ENCODE peak calls at places on chromosomes 3 and 15, in seven cellular contexts. V, I, B, C, W, Y and S are unnamed samples.

GRCh38 chr15:66565731-66566130 is at the start of gene LCTL:
- DNase-seq in Y (no peak), W (peak; percentile 72), B (no peak), C (no peak), I (no peak), V (no peak), S (no peak)

GRCh38 chr3:136678981-136679380 is 73.2 kb downstream of the STAG1 start:
- DNase-seq in W (no peak), Y (no peak), V (no peak), I (no peak), B (no peak), C (no peak), S (no peak)

GRCh38 chr3:143283432-143284128 is 164.0 kb downstream of the CHST2 start:
- DNase-seq in B (no peak), Y (no peak), W (no peak), I (no peak), C (no peak), V (peak; percentile 21), S (no peak)

GRCh38 chr15:62985768-62986167 is 56.8 kb upstream of the TPM1 start:
- DNase-seq in W (peak; percentile 81), V (no peak), I (no peak), Y (no peak), C (no peak), B (no peak), S (no peak)

GRCh38 chr3:182722938-182723337 is 70.4 kb upstream of the ATP11B start:
- DNase-seq in I (no peak), B (no peak), V (no peak), C (no peak), Y (no peak), W (no peak), S (no peak)

GRCh38 chr3:159265705-159266104 is 463.9 kb downstream of the MFSD1 start:
- DNase-seq in I (no peak), W (no peak), C (no peak), V (no peak), B (no peak), Y (no peak), S (no peak)

GRCh38 chr3:121660356-121661171 is at the start of gene HCLS1:
- DNase-seq in Y (peak; percentile 72), C (peak; percentile 31), V (no peak), W (no peak), B (peak; percentile 67), I (peak; percentile 58), S (no peak)

GRCh38 chr3:179613807-179614206 is 9.2 kb downstream of the NDUFB5 start:
- DNase-seq in W (peak; percentile 57), V (no peak), C (no peak), B (no peak), I (no peak), Y (no peak), S (no peak)

GRCh38 chr3:151431940-151432339 is 28.9 kb downstream of the IGSF10 start:
- DNase-seq in C (no peak), W (peak; percentile 89), V (no peak), Y (no peak), I (no peak), B (no peak), S (peak; percentile 40)

GRCh38 chr3:117435481-117435880 is 725.9 kb downstream of the TUSC7 start:
- DNase-seq in C (no peak), Y (no peak), I (no peak), V (no peak), W (no peak), B (no peak), S (no peak)

GRCh38 chr15:39381517-39381916 is 199.4 kb upstream of the THBS1 start:
- DNase-seq in V (no peak), B (no peak), Y (no peak), W (no peak), I (no peak), C (no peak), S (no peak)

GRCh38 chr3:170714151-170714550 is 128.3 kb upstream of the SLC7A14 start:
- DNase-seq in B (no peak), C (no peak), V (no peak), Y (no peak), W (peak; percentile 82), I (no peak), S (no peak)

GRCh38 chr15:69919816-69920215 is 177.9 kb downstream of the TLE3 start:
- DNase-seq in C (no peak), Y (no peak), I (no peak), B (no peak), V (no peak), W (no peak), S (no peak)

GRCh38 chr15:69920232-69920631 is 177.5 kb downstream of the TLE3 start:
- DNase-seq in Y (no peak), V (no peak), B (no peak), W (no peak), I (no peak), C (no peak), S (no peak)

GRCh38 chr15:69924531-69924930 is 173.2 kb downstream of the TLE3 start:
- DNase-seq in B (no peak), W (no peak), V (no peak), C (no peak), Y (no peak), I (no peak), S (no peak)

GRCh38 chr15:69926011-69926410 is 171.7 kb downstream of the TLE3 start:
- DNase-seq in B (no peak), Y (no peak), V (no peak), W (no peak), I (no peak), C (no peak), S (peak; percentile 70)

DNA sequence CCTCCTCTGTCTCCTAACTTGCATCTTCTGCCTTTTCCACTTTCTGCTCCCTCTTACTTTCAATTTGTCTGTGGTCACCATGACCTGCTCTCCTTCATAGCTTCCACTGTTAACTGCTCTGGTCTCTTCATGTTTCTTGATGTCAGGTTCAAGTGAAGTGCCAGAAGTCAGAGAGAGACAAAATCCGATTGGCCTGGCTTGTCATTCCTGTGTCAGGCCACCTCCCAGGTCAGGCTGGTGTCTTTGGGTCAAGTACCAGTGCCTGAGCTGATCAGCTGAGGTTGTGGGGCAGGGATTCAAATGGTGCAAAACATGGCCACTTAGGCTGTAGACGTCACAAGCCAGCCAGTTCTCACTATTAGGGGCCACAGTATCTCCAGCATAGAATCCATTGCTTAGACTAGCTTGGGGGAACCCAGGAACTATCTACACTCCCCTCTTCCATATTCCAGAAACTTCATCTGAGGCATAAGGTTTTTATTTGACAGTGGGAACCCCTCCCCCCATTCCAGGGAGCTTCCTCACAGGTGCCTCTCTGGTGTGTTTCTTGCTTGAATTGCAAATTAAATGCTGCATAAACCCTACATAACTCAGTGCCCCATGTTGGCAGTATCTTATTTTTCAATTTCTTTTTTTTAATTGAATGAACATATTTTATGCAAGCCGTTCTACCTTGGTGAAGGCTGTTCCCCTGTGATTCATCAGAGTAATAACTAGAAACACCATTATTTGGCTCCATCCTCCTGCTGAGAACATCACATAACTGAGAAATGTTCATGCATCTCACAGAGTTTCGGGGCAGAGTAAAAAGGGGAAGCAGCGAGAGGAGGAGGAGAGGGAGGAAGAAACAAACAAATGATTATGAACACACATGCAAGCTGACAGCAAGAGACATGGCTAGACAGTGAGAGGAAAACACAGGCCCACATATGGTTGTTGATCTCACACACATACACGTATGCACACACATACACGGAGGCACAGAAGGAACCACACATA is 175.8 kb downstream of the TLE3 start:
- DNase-seq in W (no peak), Y (no peak), C (no peak), I (no peak), B (no peak), V (no peak), S (no peak)
- TF ChIP-seq CTCF in W (no peak), Y (no peak), C (no peak), I (no peak), B (no peak), V (no peak), S (no peak)

GRCh38 chr3:149732234-149732633 is 20.1 kb downstream of the COMMD2 start:
- DNase-seq in V (no peak), B (no peak), Y (no peak), I (no peak), W (no peak), C (no peak), S (no peak)

GRCh38 chr3:149738891-149739290 is 13.4 kb downstream of the COMMD2 start:
- DNase-seq in Y (no peak), B (no peak), W (no peak), I (no peak), V (no peak), C (no peak), S (no peak)

GRCh38 chr3:149739396-149739795 is 12.9 kb downstream of the COMMD2 start:
- DNase-seq in B (no peak), I (no peak), W (no peak), C (no peak), V (no peak), Y (no peak), S (no peak)

DNA sequence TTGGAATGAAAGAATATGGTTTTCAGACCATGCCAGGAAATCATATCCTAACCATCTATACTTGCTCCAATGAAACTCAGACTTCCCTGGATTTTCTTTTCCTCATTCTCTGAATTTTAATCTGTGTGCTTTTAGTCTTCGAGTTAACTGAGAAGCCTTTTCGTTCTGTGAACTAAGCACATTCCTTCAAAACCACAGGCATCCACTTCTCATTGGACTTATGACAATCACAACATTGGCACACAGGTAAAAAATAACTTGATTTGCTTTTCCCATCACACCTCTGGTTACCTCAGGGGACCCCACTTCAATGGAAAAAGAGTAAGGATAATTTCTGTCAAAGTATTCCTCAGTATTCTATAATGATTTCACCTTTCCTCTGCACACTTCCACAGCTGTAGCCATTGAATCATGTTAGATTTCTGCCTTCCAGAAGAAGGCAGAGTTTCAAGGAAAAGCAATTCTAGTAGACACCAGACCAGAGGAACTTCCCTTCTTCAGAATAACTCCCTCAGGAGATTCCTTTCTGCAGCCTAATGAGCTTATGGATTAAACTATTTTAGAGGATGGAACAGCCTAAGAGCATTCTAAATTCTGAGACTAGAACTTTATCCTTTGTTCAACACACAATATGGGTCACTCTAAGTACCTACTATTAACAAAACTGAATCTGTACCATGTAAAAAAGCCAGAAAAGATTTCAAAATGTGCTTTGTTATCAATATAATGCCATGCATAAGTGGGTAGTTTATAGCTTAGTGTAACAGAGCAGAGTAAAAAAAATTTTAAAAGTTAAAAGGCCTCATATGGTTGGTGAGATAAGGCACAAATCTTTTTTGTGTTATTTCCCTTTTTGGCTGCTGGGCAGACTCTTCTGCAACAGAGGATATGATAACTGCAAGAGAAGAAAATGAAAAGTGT is 15.8 kb downstream of the COMMD2 start:
- DNase-seq in I (no peak), C (no peak), B (no peak), V (peak; percentile 40), Y (no peak), W (peak; percentile 42), S (peak; percentile 57)
- H3K27me3 ChIP-seq in I (no peaks in the 10 kb centered on the region), C (no peaks in the 10 kb centered on the region), B (no peaks in the 10 kb centered on the region), V (no peaks in the 10 kb centered on the region), Y (no peaks in the 10 kb centered on the region), W (no peaks in the 10 kb centered on the region), S (no peaks in the 10 kb centered on the region)

DNA sequence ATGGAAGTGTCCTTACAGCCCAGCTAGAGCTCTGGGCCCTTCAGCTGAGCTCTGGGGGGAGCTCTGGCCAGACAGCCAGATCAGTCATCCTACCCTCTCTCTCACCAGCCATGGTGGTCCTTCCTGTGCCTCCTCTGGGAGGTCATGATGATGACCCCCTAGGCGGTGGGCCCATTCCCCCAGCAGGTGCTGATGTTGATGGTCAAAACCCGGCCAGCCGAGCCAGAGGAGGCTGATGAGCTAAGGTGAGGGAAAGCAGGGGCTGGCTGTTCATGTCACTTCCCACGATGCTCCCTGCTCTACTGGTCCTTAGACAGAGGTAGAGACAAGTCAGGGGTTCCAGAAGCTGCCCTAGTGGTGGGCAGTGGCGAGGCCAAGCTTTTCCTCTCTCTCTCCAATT is 35.0 kb downstream of the GRAMD2A start:
- DNase-seq in Y (no peak), B (no peak), I (no peak), V (no peak), C (no peak), W (no peak), S (no peak)
- TF ChIP-seq CTCF in Y (no peak), B (no peak), I (no peak), V (no peak), C (no peak), W (no peak), S (no peak)

GRCh38 chr3:147412917-147413711 is 3.9 kb downstream of the ZIC1 start:
- DNase-seq in B (no peak), C (no peak), W (no peak), I (no peak), Y (no peak), V (no peak), S (no peak)
- H3K27me3 ChIP-seq in B (no peaks in the 10 kb centered on the region), C (peaks cover 35% of the 10 kb centered on the region), W (peaks cover 78% of the 10 kb centered on the region), I (peaks cover 98% of the 10 kb centered on the region), Y (peaks cover 100% of the 10 kb centered on the region), V (no peaks in the 10 kb centered on the region), S (no peaks in the 10 kb centered on the region)